ENCODE peak calls at places on chromosomes 7 and 10, in nine cellular contexts. V, Z, T, C, R, I, N, S and D are unnamed samples.

GRCh38 chr10:36463390-36463789 is 662.0 kb upstream of the ANKRD30A start:
- ATAC-seq in V (no peak), Z (no peak), T (no peak), C (no peak), R (no peak), I (no peak), N (no peak), S (no peak), D (no peak)

GRCh38 chr7:129266181-129266580 is 41.4 kb downstream of the AHCYL2 start:
- ATAC-seq in V (no peak), Z (no peak), T (no peak), C (no peak), R (no peak), I (no peak), N (no peak), S (no peak), D (no peak)

GRCh38 chr7:137316643-137317042 is 26.9 kb downstream of the PTN start:
- ATAC-seq in V (no peak), Z (no peak), T (no peak), C (no peak), R (no peak), I (no peak), N (no peak), S (no peak), D (no peak)

GRCh38 chr10:86367339-86367951 is 850 bp upstream of the GRID1 start:
- ATAC-seq in V (no peak), Z (no peak), T (no peak), C (no peak), R (no peak), I (peak), N (no peak), S (no peak), D (peak)

GRCh38 chr7:123054357-123055133 is 59.0 kb upstream of the TAS2R16 start:
- ATAC-seq in V (no peak), Z (no peak), T (no peak), C (no peak), R (no peak), I (peak), N (no peak), S (no peak), D (no peak)

GRCh38 chr10:9613338-9613737 is 1404.3 kb upstream of the CELF2 start:
- ATAC-seq in V (peak), Z (no peak), T (no peak), C (no peak), R (no peak), I (peak), N (no peak), S (no peak), D (no peak)

GRCh38 chr7:92051655-92052054 is 82.6 kb downstream of the CYP51A1 start:
- ATAC-seq in V (no peak), Z (no peak), T (no peak), C (no peak), R (no peak), I (no peak), N (no peak), S (no peak), D (no peak)

GRCh38 chr7:27842851-27843250 is 102.9 kb downstream of the TAX1BP1 start:
- ATAC-seq in V (no peak), Z (no peak), T (no peak), C (no peak), R (no peak), I (no peak), N (peak), S (no peak), D (no peak)

GRCh38 chr10:3197354-3198003 is 24.9 kb upstream of the PITRM1 start:
- ATAC-seq in V (peak), Z (peak), T (peak), C (peak), R (peak), I (peak), N (peak), S (peak), D (peak)